ENCODE peak calls at places on chromosomes 5 and 9, in six cellular contexts. I is A172, O is NCI-H146, J is iPS-NIHi11, F is A673, G is HAP-1. Z is an unnamed sample.

GRCh38 chr5:33330992-33331391 is 109.8 kb upstream of the TARS1 start:
- DNase-seq in J (no peak), F (no peak), G (no peak), I (no peak), O (no peak), Z (no peak)

GRCh38 chr9:111691686-111692329 is 30.4 kb downstream of the GNG10 start:
- DNase-seq in I (peak; percentile 32), J (peak; percentile 14), F (peak; percentile 73), G (peak; percentile 63), O (peak; percentile 13), Z (peak; percentile 8)

GRCh38 chr9:90086076-90086475 is 481.3 kb downstream of the GADD45G start:
- DNase-seq in I (no peak), J (peak; percentile 21), G (no peak), F (no peak), O (no peak), Z (peak; percentile 40)

GRCh38 chr9:113233146-113233545 is 11.8 kb downstream of the SLC31A1 start:
- DNase-seq in J (no peak), O (no peak), I (no peak), G (no peak), F (no peak), Z (no peak)

GRCh38 chr9:115985657-115986056 is 167.9 kb upstream of the PAPPA start:
- DNase-seq in I (no peak), F (no peak), G (no peak), O (no peak), J (no peak), Z (no peak)

GRCh38 chr9:81529556-81530193 is 159.7 kb downstream of the TLE1 start:
- DNase-seq in O (no peak), J (no peak), G (no peak), F (no peak), I (peak; percentile 79), Z (peak; percentile 16)

GRCh38 chr5:171893290-171893890 is 107.8 kb downstream of the SMIM23 start:
- DNase-seq in F (peak; percentile 37), I (peak; percentile 14), O (no peak), J (no peak), G (no peak), Z (no peak)

GRCh38 chr9:124632077-124632621 is 125.0 kb upstream of the NR5A1 start:
- DNase-seq in G (peak; percentile 85), J (no peak), F (peak; percentile 60), O (no peak), I (peak; percentile 21), Z (no peak)

GRCh38 chr5:132766806-132767055 is 10.3 kb downstream of the SEPTIN8 start:
- DNase-seq in G (no peak), I (no peak), F (no peak), J (no peak), O (no peak), Z (no peak)

GRCh38 chr9:124835026-124835501 is 18.2 kb upstream of the WDR38 start:
- DNase-seq in F (peak; percentile 84), J (no peak), O (peak; percentile 38), I (peak; percentile 80), G (peak; percentile 27), Z (no peak)

GRCh38 chr9:134658378-134658955 is 16.9 kb downstream of the COL5A1 start:
- DNase-seq in J (no peak), I (no peak), G (no peak), O (no peak), F (no peak), Z (no peak)

GRCh38 chr9:77879344-77880089 is 152.1 kb downstream of the GNAQ start:
- DNase-seq in F (no peak), G (no peak), I (peak; percentile 32), J (no peak), O (no peak), Z (no peak)

GRCh38 chr5:116389601-116390000 is 185.0 kb downstream of the SEMA6A start:
- DNase-seq in G (no peak), J (no peak), O (no peak), I (no peak), F (no peak), Z (no peak)

GRCh38 chr5:76125888-76126287 is 42.7 kb downstream of the SV2C start:
- DNase-seq in I (no peak), F (no peak), G (no peak), O (no peak), J (no peak), Z (no peak)

GRCh38 chr5:172958268-172959046 is 767 bp upstream of the RPL26L1 start:
- DNase-seq in F (peak; percentile 44), O (peak; percentile 51), G (peak; percentile 51), J (peak; percentile 97), I (peak; percentile 70), Z (no peak)

GRCh38 chr5:50406874-50407273 is 34.2 kb downstream of the EMB start:
- DNase-seq in G (no peak), O (no peak), J (no peak), I (no peak), F (no peak), Z (no peak)

GRCh38 chr9:120486347-120486746 is 93.6 kb downstream of the CDK5RAP2 start:
- DNase-seq in J (no peak), O (no peak), G (no peak), F (no peak), I (no peak), Z (no peak)

GRCh38 chr5:173001229-173001841 is 17.8 kb downstream of the ATP6V0E1 start:
- DNase-seq in G (no peak), O (no peak), F (no peak), I (no peak), J (no peak), Z (no peak)

GRCh38 chr5:82720764-82721163 is 356.4 kb downstream of the TMEM167A start:
- DNase-seq in G (no peak), I (peak; percentile 34), F (no peak), O (no peak), J (peak; percentile 7), Z (no peak)

GRCh38 chr9:136373300-136374182 is at the start of gene CARD9:
- DNase-seq in G (no peak), I (no peak), F (no peak), J (no peak), O (no peak), Z (no peak)

GRCh38 chr9:87464110-87464991 is 33.3 kb upstream of the DAPK1 start:
- DNase-seq in F (peak; percentile 52), G (no peak), I (peak; percentile 50), J (no peak), O (no peak), Z (no peak)

GRCh38 chr9:18146329-18146728 is 327.6 kb upstream of the ADAMTSL1 start:
- DNase-seq in J (no peak), F (no peak), I (no peak), G (no peak), O (no peak), Z (no peak)

Z was measured in NT2/D1.